ENCODE peak calls at places on chromosomes 12 and 14, in ten cellular contexts. One of them, this sample, is unnamed.
A peak's percentile ranks its signal among the peaks of the same experiment; 100 is the strongest.

GRCh38 chr12:119668315-119668651 is 350 bp downstream of the PRKAB1 start:
- DNase-seq in HCT116: no peak
- DNase-seq in mucosa of descending colon: no peak
- DNase-seq in Ammon's horn: no peak
- DNase-seq in Right ventricle myocardium inferior: no peak
- DNase-seq in HEK293T: no peak
- DNase-seq in natural killer cell treated with Interleukin-12 subunit alpha and Interleukin-12 subunit beta and Interleukin-15 and Interleukin-18, amount 100 ng/mL, for 72 hours: no peak
- DNase-seq in anterior cingulate cortex: no peak
- DNase-seq in cardiac fibroblast: peak; percentile 27
- DNase-seq in adipocyte: no peak
- DNase-seq in this sample: no peak

GRCh38 chr12:7190268-7191055 is 976 bp downstream of the PEX5 start:
- DNase-seq in HCT116: no peak
- DNase-seq in mucosa of descending colon: peak; percentile 70
- DNase-seq in Ammon's horn: no peak
- DNase-seq in Right ventricle myocardium inferior: peak; percentile 65
- DNase-seq in HEK293T: no peak
- DNase-seq in natural killer cell treated with Interleukin-12 subunit alpha and Interleukin-12 subunit beta and Interleukin-15 and Interleukin-18, amount 100 ng/mL, for 72 hours: no peak
- DNase-seq in anterior cingulate cortex: no peak
- DNase-seq in cardiac fibroblast: peak; percentile 35
- DNase-seq in adipocyte: peak; percentile 60
- DNase-seq in this sample: peak; percentile 26

GRCh38 chr12:68483592-68484373 is 126.9 kb upstream of the RAP1B start:
- DNase-seq in HCT116: no peak
- DNase-seq in mucosa of descending colon: no peak
- DNase-seq in Ammon's horn: no peak
- DNase-seq in Right ventricle myocardium inferior: no peak
- DNase-seq in HEK293T: no peak
- DNase-seq in natural killer cell treated with Interleukin-12 subunit alpha and Interleukin-12 subunit beta and Interleukin-15 and Interleukin-18, amount 100 ng/mL, for 72 hours: no peak
- DNase-seq in anterior cingulate cortex: no peak
- DNase-seq in cardiac fibroblast: peak; percentile 76
- DNase-seq in adipocyte: peak; percentile 64
- DNase-seq in this sample: no peak

GRCh38 chr12:115375188-115375991 is 691.4 kb upstream of the TBX3 start:
- DNase-seq in HCT116: no peak
- DNase-seq in mucosa of descending colon: no peak
- DNase-seq in Ammon's horn: no peak
- DNase-seq in Right ventricle myocardium inferior: no peak
- DNase-seq in HEK293T: no peak
- DNase-seq in natural killer cell treated with Interleukin-12 subunit alpha and Interleukin-12 subunit beta and Interleukin-15 and Interleukin-18, amount 100 ng/mL, for 72 hours: no peak
- DNase-seq in anterior cingulate cortex: no peak
- DNase-seq in cardiac fibroblast: peak; percentile 71
- DNase-seq in adipocyte: peak; percentile 83
- DNase-seq in this sample: no peak

GRCh38 chr12:32053881-32054624 is 52.6 kb upstream of the BICD1 start:
- DNase-seq in HCT116: no peak
- DNase-seq in mucosa of descending colon: no peak
- DNase-seq in Ammon's horn: no peak
- DNase-seq in Right ventricle myocardium inferior: no peak
- DNase-seq in HEK293T: no peak
- DNase-seq in natural killer cell treated with Interleukin-12 subunit alpha and Interleukin-12 subunit beta and Interleukin-15 and Interleukin-18, amount 100 ng/mL, for 72 hours: no peak
- DNase-seq in anterior cingulate cortex: no peak
- DNase-seq in cardiac fibroblast: no peak
- DNase-seq in adipocyte: no peak
- DNase-seq in this sample: no peak

GRCh38 chr12:9253464-9253863 is 45.3 kb upstream of the PZP start:
- DNase-seq in HCT116: no peak
- DNase-seq in mucosa of descending colon: no peak
- DNase-seq in Ammon's horn: no peak
- DNase-seq in Right ventricle myocardium inferior: no peak
- DNase-seq in HEK293T: no peak
- DNase-seq in natural killer cell treated with Interleukin-12 subunit alpha and Interleukin-12 subunit beta and Interleukin-15 and Interleukin-18, amount 100 ng/mL, for 72 hours: no peak
- DNase-seq in anterior cingulate cortex: no peak
- DNase-seq in cardiac fibroblast: no peak
- DNase-seq in adipocyte: no peak
- DNase-seq in this sample: no peak

GRCh38 chr12:105239304-105239703 is 3.3 kb upstream of the APPL2 start:
- DNase-seq in HCT116: no peak
- DNase-seq in mucosa of descending colon: no peak
- DNase-seq in Ammon's horn: no peak
- DNase-seq in Right ventricle myocardium inferior: no peak
- DNase-seq in HEK293T: no peak
- DNase-seq in natural killer cell treated with Interleukin-12 subunit alpha and Interleukin-12 subunit beta and Interleukin-15 and Interleukin-18, amount 100 ng/mL, for 72 hours: no peak
- DNase-seq in anterior cingulate cortex: no peak
- DNase-seq in cardiac fibroblast: no peak
- DNase-seq in adipocyte: no peak
- DNase-seq in this sample: no peak

GRCh38 chr12:2017724-2018337 is 13.6 kb upstream of the DCP1B start:
- DNase-seq in HCT116: no peak
- DNase-seq in mucosa of descending colon: no peak
- DNase-seq in Ammon's horn: peak; percentile 25
- DNase-seq in Right ventricle myocardium inferior: no peak
- DNase-seq in HEK293T: no peak
- DNase-seq in natural killer cell treated with Interleukin-12 subunit alpha and Interleukin-12 subunit beta and Interleukin-15 and Interleukin-18, amount 100 ng/mL, for 72 hours: no peak
- DNase-seq in anterior cingulate cortex: no peak
- DNase-seq in cardiac fibroblast: no peak
- DNase-seq in adipocyte: no peak
- DNase-seq in this sample: no peak

GRCh38 chr14:36450550-36450949 is 69.5 kb downstream of the NKX2-1 start:
- DNase-seq in HCT116: no peak
- DNase-seq in mucosa of descending colon: no peak
- DNase-seq in Ammon's horn: no peak
- DNase-seq in Right ventricle myocardium inferior: no peak
- DNase-seq in HEK293T: peak; percentile 20
- DNase-seq in natural killer cell treated with Interleukin-12 subunit alpha and Interleukin-12 subunit beta and Interleukin-15 and Interleukin-18, amount 100 ng/mL, for 72 hours: no peak
- DNase-seq in anterior cingulate cortex: no peak
- DNase-seq in cardiac fibroblast: no peak
- DNase-seq in adipocyte: no peak
- DNase-seq in this sample: no peak

GRCh38 chr14:25406818-25407217 is 356.9 kb upstream of the STXBP6 start:
- DNase-seq in HCT116: no peak
- DNase-seq in mucosa of descending colon: no peak
- DNase-seq in Ammon's horn: no peak
- DNase-seq in Right ventricle myocardium inferior: no peak
- DNase-seq in HEK293T: peak; percentile 39
- DNase-seq in natural killer cell treated with Interleukin-12 subunit alpha and Interleukin-12 subunit beta and Interleukin-15 and Interleukin-18, amount 100 ng/mL, for 72 hours: no peak
- DNase-seq in anterior cingulate cortex: no peak
- DNase-seq in cardiac fibroblast: peak; percentile 33
- DNase-seq in adipocyte: peak; percentile 55
- DNase-seq in this sample: no peak

GRCh38 chr12:28974166-28974565 is 174.9 kb upstream of the FAR2 start:
- DNase-seq in HCT116: no peak
- DNase-seq in mucosa of descending colon: no peak
- DNase-seq in Ammon's horn: no peak
- DNase-seq in Right ventricle myocardium inferior: no peak
- DNase-seq in HEK293T: no peak
- DNase-seq in natural killer cell treated with Interleukin-12 subunit alpha and Interleukin-12 subunit beta and Interleukin-15 and Interleukin-18, amount 100 ng/mL, for 72 hours: no peak
- DNase-seq in anterior cingulate cortex: no peak
- DNase-seq in cardiac fibroblast: peak; percentile 34
- DNase-seq in adipocyte: peak; percentile 29
- DNase-seq in this sample: no peak

GRCh38 chr14:23301969-23302289 is 730 bp downstream of the PPP1R3E start:
- DNase-seq in HCT116: no peak
- DNase-seq in mucosa of descending colon: no peak
- DNase-seq in Ammon's horn: no peak
- DNase-seq in Right ventricle myocardium inferior: no peak
- DNase-seq in HEK293T: no peak
- DNase-seq in natural killer cell treated with Interleukin-12 subunit alpha and Interleukin-12 subunit beta and Interleukin-15 and Interleukin-18, amount 100 ng/mL, for 72 hours: no peak
- DNase-seq in anterior cingulate cortex: no peak
- DNase-seq in cardiac fibroblast: no peak
- DNase-seq in adipocyte: no peak
- DNase-seq in this sample: no peak

GRCh38 chr12:102740157-102741032 is 176.6 kb downstream of the PAH start:
- DNase-seq in HCT116: peak; percentile 13
- DNase-seq in mucosa of descending colon: no peak
- DNase-seq in Ammon's horn: peak; percentile 34
- DNase-seq in Right ventricle myocardium inferior: no peak
- DNase-seq in HEK293T: no peak
- DNase-seq in natural killer cell treated with Interleukin-12 subunit alpha and Interleukin-12 subunit beta and Interleukin-15 and Interleukin-18, amount 100 ng/mL, for 72 hours: no peak
- DNase-seq in anterior cingulate cortex: no peak
- DNase-seq in cardiac fibroblast: peak; percentile 39
- DNase-seq in adipocyte: peak; percentile 88
- DNase-seq in this sample: no peak

GRCh38 chr14:102819176-102819628 is 42.0 kb downstream of the TRAF3 start:
- DNase-seq in HCT116: no peak
- DNase-seq in mucosa of descending colon: peak; percentile 71
- DNase-seq in Ammon's horn: no peak
- DNase-seq in Right ventricle myocardium inferior: no peak
- DNase-seq in HEK293T: no peak
- DNase-seq in natural killer cell treated with Interleukin-12 subunit alpha and Interleukin-12 subunit beta and Interleukin-15 and Interleukin-18, amount 100 ng/mL, for 72 hours: peak; percentile 72
- DNase-seq in anterior cingulate cortex: no peak
- DNase-seq in cardiac fibroblast: no peak
- DNase-seq in adipocyte: no peak
- DNase-seq in this sample: no peak

GRCh38 chr12:59936546-59936945 is 340.7 kb downstream of the SLC16A7 start:
- DNase-seq in HCT116: no peak
- DNase-seq in mucosa of descending colon: no peak
- DNase-seq in Ammon's horn: no peak
- DNase-seq in Right ventricle myocardium inferior: no peak
- DNase-seq in HEK293T: no peak
- DNase-seq in natural killer cell treated with Interleukin-12 subunit alpha and Interleukin-12 subunit beta and Interleukin-15 and Interleukin-18, amount 100 ng/mL, for 72 hours: no peak
- DNase-seq in anterior cingulate cortex: no peak
- DNase-seq in cardiac fibroblast: no peak
- DNase-seq in adipocyte: no peak
- DNase-seq in this sample: no peak

GRCh38 chr12:104958946-104959841 is 1.1 kb upstream of the SLC41A2 start:
- DNase-seq in HCT116: no peak
- DNase-seq in mucosa of descending colon: no peak
- DNase-seq in Ammon's horn: no peak
- DNase-seq in Right ventricle myocardium inferior: no peak
- DNase-seq in HEK293T: no peak
- DNase-seq in natural killer cell treated with Interleukin-12 subunit alpha and Interleukin-12 subunit beta and Interleukin-15 and Interleukin-18, amount 100 ng/mL, for 72 hours: no peak
- DNase-seq in anterior cingulate cortex: no peak
- DNase-seq in cardiac fibroblast: peak; percentile 46
- DNase-seq in adipocyte: peak; percentile 70
- DNase-seq in this sample: no peak

GRCh38 chr12:28535216-28535615 is 345.0 kb downstream of the CCDC91 start:
- DNase-seq in HCT116: no peak
- DNase-seq in mucosa of descending colon: no peak
- DNase-seq in Ammon's horn: no peak
- DNase-seq in Right ventricle myocardium inferior: no peak
- DNase-seq in HEK293T: no peak
- DNase-seq in natural killer cell treated with Interleukin-12 subunit alpha and Interleukin-12 subunit beta and Interleukin-15 and Interleukin-18, amount 100 ng/mL, for 72 hours: no peak
- DNase-seq in anterior cingulate cortex: no peak
- DNase-seq in cardiac fibroblast: peak; percentile 71
- DNase-seq in adipocyte: peak; percentile 65
- DNase-seq in this sample: no peak

GRCh38 chr14:94290197-94290596 is 2.9 kb downstream of the SERPINA10 start:
- DNase-seq in HCT116: no peak
- DNase-seq in mucosa of descending colon: no peak
- DNase-seq in Ammon's horn: no peak
- DNase-seq in Right ventricle myocardium inferior: no peak
- DNase-seq in HEK293T: no peak
- DNase-seq in natural killer cell treated with Interleukin-12 subunit alpha and Interleukin-12 subunit beta and Interleukin-15 and Interleukin-18, amount 100 ng/mL, for 72 hours: no peak
- DNase-seq in anterior cingulate cortex: no peak
- DNase-seq in cardiac fibroblast: no peak
- DNase-seq in adipocyte: no peak
- DNase-seq in this sample: no peak

GRCh38 chr12:104219908-104220404 is 4.4 kb downstream of the TXNRD1 start:
- DNase-seq in HCT116: peak; percentile 97
- DNase-seq in mucosa of descending colon: no peak
- DNase-seq in Ammon's horn: no peak
- DNase-seq in Right ventricle myocardium inferior: no peak
- DNase-seq in HEK293T: peak; percentile 37
- DNase-seq in natural killer cell treated with Interleukin-12 subunit alpha and Interleukin-12 subunit beta and Interleukin-15 and Interleukin-18, amount 100 ng/mL, for 72 hours: no peak
- DNase-seq in anterior cingulate cortex: no peak
- DNase-seq in cardiac fibroblast: peak; percentile 85
- DNase-seq in adipocyte: peak; percentile 88
- DNase-seq in this sample: no peak

GRCh38 chr12:6418796-6419195 is 26.0 kb upstream of the CD27 start:
- DNase-seq in HCT116: no peak
- DNase-seq in mucosa of descending colon: no peak
- DNase-seq in Ammon's horn: no peak
- DNase-seq in Right ventricle myocardium inferior: no peak
- DNase-seq in HEK293T: no peak
- DNase-seq in natural killer cell treated with Interleukin-12 subunit alpha and Interleukin-12 subunit beta and Interleukin-15 and Interleukin-18, amount 100 ng/mL, for 72 hours: no peak
- DNase-seq in anterior cingulate cortex: no peak
- DNase-seq in cardiac fibroblast: no peak
- DNase-seq in adipocyte: no peak
- DNase-seq in this sample: no peak

GRCh38 chr12:65494537-65494936 is 216.1 kb downstream of the MSRB3 start:
- DNase-seq in HCT116: peak; percentile 85
- DNase-seq in mucosa of descending colon: no peak
- DNase-seq in Ammon's horn: no peak
- DNase-seq in Right ventricle myocardium inferior: no peak
- DNase-seq in HEK293T: no peak
- DNase-seq in natural killer cell treated with Interleukin-12 subunit alpha and Interleukin-12 subunit beta and Interleukin-15 and Interleukin-18, amount 100 ng/mL, for 72 hours: no peak
- DNase-seq in anterior cingulate cortex: no peak
- DNase-seq in cardiac fibroblast: no peak
- DNase-seq in adipocyte: no peak
- DNase-seq in this sample: no peak

GRCh38 chr12:49228653-49229052 is 36.2 kb upstream of the TUBA1C start:
- DNase-seq in HCT116: no peak
- DNase-seq in mucosa of descending colon: no peak
- DNase-seq in Ammon's horn: no peak
- DNase-seq in Right ventricle myocardium inferior: no peak
- DNase-seq in HEK293T: no peak
- DNase-seq in natural killer cell treated with Interleukin-12 subunit alpha and Interleukin-12 subunit beta and Interleukin-15 and Interleukin-18, amount 100 ng/mL, for 72 hours: no peak
- DNase-seq in anterior cingulate cortex: no peak
- DNase-seq in cardiac fibroblast: no peak
- DNase-seq in adipocyte: no peak
- DNase-seq in this sample: no peak

GRCh38 chr12:25924535-25925001 is 33.9 kb upstream of the RASSF8 start:
- DNase-seq in HCT116: no peak
- DNase-seq in mucosa of descending colon: no peak
- DNase-seq in Ammon's horn: no peak
- DNase-seq in Right ventricle myocardium inferior: no peak
- DNase-seq in HEK293T: peak; percentile 22
- DNase-seq in natural killer cell treated with Interleukin-12 subunit alpha and Interleukin-12 subunit beta and Interleukin-15 and Interleukin-18, amount 100 ng/mL, for 72 hours: no peak
- DNase-seq in anterior cingulate cortex: no peak
- DNase-seq in cardiac fibroblast: no peak
- DNase-seq in adipocyte: no peak
- DNase-seq in this sample: no peak

GRCh38 chr12:11810160-11810559 is 160.7 kb downstream of the ETV6 start:
- DNase-seq in HCT116: no peak
- DNase-seq in mucosa of descending colon: no peak
- DNase-seq in Ammon's horn: no peak
- DNase-seq in Right ventricle myocardium inferior: no peak
- DNase-seq in HEK293T: no peak
- DNase-seq in natural killer cell treated with Interleukin-12 subunit alpha and Interleukin-12 subunit beta and Interleukin-15 and Interleukin-18, amount 100 ng/mL, for 72 hours: no peak
- DNase-seq in anterior cingulate cortex: no peak
- DNase-seq in cardiac fibroblast: no peak
- DNase-seq in adipocyte: no peak
- DNase-seq in this sample: no peak

GRCh38 chr14:104128981-104129380 is 9.4 kb upstream of the KIF26A start:
- DNase-seq in HCT116: no peak
- DNase-seq in mucosa of descending colon: no peak
- DNase-seq in Ammon's horn: no peak
- DNase-seq in Right ventricle myocardium inferior: peak; percentile 5
- DNase-seq in HEK293T: no peak
- DNase-seq in natural killer cell treated with Interleukin-12 subunit alpha and Interleukin-12 subunit beta and Interleukin-15 and Interleukin-18, amount 100 ng/mL, for 72 hours: no peak
- DNase-seq in anterior cingulate cortex: no peak
- DNase-seq in cardiac fibroblast: no peak
- DNase-seq in adipocyte: no peak
- DNase-seq in this sample: no peak

GRCh38 chr12:12278899-12279298 is 12.1 kb upstream of the LRP6 start:
- DNase-seq in HCT116: no peak
- DNase-seq in mucosa of descending colon: no peak
- DNase-seq in Ammon's horn: no peak
- DNase-seq in Right ventricle myocardium inferior: no peak
- DNase-seq in HEK293T: no peak
- DNase-seq in natural killer cell treated with Interleukin-12 subunit alpha and Interleukin-12 subunit beta and Interleukin-15 and Interleukin-18, amount 100 ng/mL, for 72 hours: no peak
- DNase-seq in anterior cingulate cortex: no peak
- DNase-seq in cardiac fibroblast: peak; percentile 45
- DNase-seq in adipocyte: no peak
- DNase-seq in this sample: no peak

GRCh38 chr14:102155150-102155549 is 15.5 kb downstream of the WDR20 start:
- DNase-seq in HCT116: no peak
- DNase-seq in mucosa of descending colon: no peak
- DNase-seq in Ammon's horn: no peak
- DNase-seq in Right ventricle myocardium inferior: no peak
- DNase-seq in HEK293T: no peak
- DNase-seq in natural killer cell treated with Interleukin-12 subunit alpha and Interleukin-12 subunit beta and Interleukin-15 and Interleukin-18, amount 100 ng/mL, for 72 hours: no peak
- DNase-seq in anterior cingulate cortex: no peak
- DNase-seq in cardiac fibroblast: peak; percentile 27
- DNase-seq in adipocyte: peak; percentile 25
- DNase-seq in this sample: no peak

GRCh38 chr14:103391048-103391447 is 5.8 kb downstream of the MARK3 start:
- DNase-seq in HCT116: peak; percentile 48
- DNase-seq in mucosa of descending colon: no peak
- DNase-seq in Ammon's horn: peak; percentile 61
- DNase-seq in Right ventricle myocardium inferior: no peak
- DNase-seq in HEK293T: no peak
- DNase-seq in natural killer cell treated with Interleukin-12 subunit alpha and Interleukin-12 subunit beta and Interleukin-15 and Interleukin-18, amount 100 ng/mL, for 72 hours: no peak
- DNase-seq in anterior cingulate cortex: no peak
- DNase-seq in cardiac fibroblast: peak; percentile 82
- DNase-seq in adipocyte: peak; percentile 84
- DNase-seq in this sample: no peak

This sample was measured in left ventricle myocardium inferior.